ENCODE peak calls at places on chromosomes 5 and 9, in four cellular contexts. One of them, this sample, is unnamed.

GRCh38 chr9:128409998-128410397 is 10.7 kb upstream of the CERCAM start:
- DNase-seq in K562: peak; percentile 48
- DNase-seq in HepG2: peak; percentile 24
- DNase-seq in GM12878: no peak
- DNase-seq in this sample: peak; percentile 30

GRCh38 chr9:113579270-113580040 is 115.9 kb downstream of the RGS3 start:
- DNase-seq in HepG2: no peak
- DNase-seq in K562: no peak
- DNase-seq in GM12878: no peak
- DNase-seq in this sample: no peak

GRCh38 chr9:132864277-132864676 is 13.8 kb downstream of the AK8 start:
- DNase-seq in HepG2: no peak
- DNase-seq in GM12878: no peak
- DNase-seq in K562: no peak
- DNase-seq in this sample: no peak

GRCh38 chr5:93107828-93108520 is 473.0 kb downstream of the NR2F1-AS1 start:
- DNase-seq in GM12878: no peak
- DNase-seq in K562: no peak
- DNase-seq in HepG2: no peak
- DNase-seq in this sample: no peak

GRCh38 chr5:98827161-98827560 is 53.7 kb downstream of the RGMB start:
- DNase-seq in GM12878: no peak
- DNase-seq in HepG2: peak; percentile 32
- DNase-seq in K562: peak; percentile 35
- DNase-seq in this sample: peak; percentile 39

GRCh38 chr5:122788371-122788770 is 13.5 kb downstream of the SNX2 start:
- DNase-seq in K562: no peak
- DNase-seq in HepG2: no peak
- DNase-seq in GM12878: no peak
- DNase-seq in this sample: no peak

GRCh38 chr5:102856374-102856748 is 101.3 kb downstream of the PAM start:
- DNase-seq in HepG2: no peak
- DNase-seq in K562: no peak
- DNase-seq in GM12878: no peak
- DNase-seq in this sample: no peak

GRCh38 chr5:61575103-61575502 is 243.0 kb downstream of the ZSWIM6 start:
- DNase-seq in K562: peak; percentile 59
- DNase-seq in GM12878: no peak
- DNase-seq in HepG2: no peak
- DNase-seq in this sample: no peak

GRCh38 chr5:37492778-37493555 is 113.8 kb downstream of the WDR70 start:
- DNase-seq in HepG2: no peak
- DNase-seq in K562: no peak
- DNase-seq in GM12878: no peak
- DNase-seq in this sample: no peak

GRCh38 chr9:77011973-77012817 is 7.3 kb upstream of the FOXB2 start:
- DNase-seq in GM12878: no peak
- DNase-seq in HepG2: peak; percentile 20
- DNase-seq in K562: peak; percentile 57
- DNase-seq in this sample: peak; percentile 82

GRCh38 chr5:36305571-36306326 is 4.0 kb upstream of the RANBP3L start:
- DNase-seq in K562: peak; percentile 34
- DNase-seq in HepG2: peak; percentile 28
- DNase-seq in GM12878: no peak
- DNase-seq in this sample: peak; percentile 45

GRCh38 chr9:118577121-118577520 is 792.1 kb downstream of the BRINP1 start:
- DNase-seq in K562: no peak
- DNase-seq in HepG2: no peak
- DNase-seq in GM12878: no peak
- DNase-seq in this sample: no peak

DNA sequence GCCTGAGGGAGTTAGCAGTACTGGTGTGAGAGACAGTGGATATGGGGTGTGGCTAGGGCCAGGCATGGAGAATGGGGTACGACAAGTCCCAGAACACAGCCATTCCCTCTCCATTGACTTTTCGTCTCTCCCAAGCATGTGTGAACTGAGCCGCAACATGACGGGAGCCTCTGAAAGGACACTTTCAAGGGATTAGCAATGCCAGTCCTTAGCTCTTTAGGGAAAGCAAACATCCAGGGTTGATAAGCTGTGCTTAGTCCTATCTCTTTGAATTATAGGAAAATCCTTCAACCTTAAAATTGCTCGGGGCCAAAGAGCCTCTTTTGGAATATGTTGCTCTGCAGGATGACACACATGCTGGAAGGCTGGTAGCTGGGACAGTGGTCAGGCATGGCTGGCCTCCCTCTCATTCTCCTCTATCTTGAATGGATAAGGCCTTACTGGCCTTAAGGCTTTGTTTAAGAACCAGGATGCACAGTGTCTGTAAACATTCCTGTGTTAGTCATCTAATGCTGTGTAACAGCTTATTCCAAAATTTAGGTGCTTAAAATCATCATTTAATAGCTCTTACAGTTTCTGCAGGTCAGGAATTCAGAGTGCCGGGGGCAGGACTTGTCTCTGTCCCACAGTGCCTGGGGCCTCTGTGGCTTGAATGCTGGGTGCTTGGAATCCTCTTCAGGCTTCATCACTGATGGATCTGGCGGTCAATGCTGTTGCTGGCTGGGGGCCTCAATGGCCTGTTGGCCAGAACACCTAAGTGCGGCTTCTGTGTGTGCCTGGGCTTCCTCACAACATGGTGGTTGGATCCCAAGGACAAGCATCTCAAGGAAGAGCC is 95.3 kb downstream of the PTTG1 start:
- DNase-seq in K562: no peak
- DNase-seq in GM12878: no peak
- DNase-seq in HepG2: no peak
- DNase-seq in this sample: no peak
- TF ChIP-seq FOXK2 in K562: no peak
- TF ChIP-seq FOXK2 in GM12878: no peak
- TF ChIP-seq FOXK2 in HepG2: no peak
- TF ChIP-seq FOXK2 in this sample: no peak

GRCh38 chr5:131533844-131534243 is 101.2 kb downstream of the RAPGEF6 start:
- DNase-seq in GM12878: no peak
- DNase-seq in K562: no peak
- DNase-seq in HepG2: no peak
- DNase-seq in this sample: peak; percentile 9
- TF ChIP-seq FOXK2 in GM12878: no peak
- TF ChIP-seq FOXK2 in K562: no peak
- TF ChIP-seq FOXK2 in HepG2: no peak
- TF ChIP-seq FOXK2 in this sample: no peak

GRCh38 chr9:96061293-96061987 is 185.9 kb downstream of the ERCC6L2 start:
- DNase-seq in HepG2: peak; percentile 21
- DNase-seq in GM12878: no peak
- DNase-seq in K562: peak; percentile 54
- DNase-seq in this sample: peak; percentile 39
- TF ChIP-seq FOXK2 in HepG2: no peak
- TF ChIP-seq FOXK2 in GM12878: no peak
- TF ChIP-seq FOXK2 in K562: no peak
- TF ChIP-seq FOXK2 in this sample: no peak

GRCh38 chr9:99134893-99135341 is 30.0 kb downstream of the TGFBR1 start:
- DNase-seq in GM12878: peak; percentile 36
- DNase-seq in HepG2: no peak
- DNase-seq in K562: no peak
- DNase-seq in this sample: no peak

GRCh38 chr9:99129091-99129490 is 24.2 kb downstream of the TGFBR1 start:
- DNase-seq in K562: no peak
- DNase-seq in HepG2: no peak
- DNase-seq in GM12878: no peak
- DNase-seq in this sample: no peak

GRCh38 chr9:99135498-99135897 is 30.6 kb downstream of the TGFBR1 start:
- DNase-seq in HepG2: no peak
- DNase-seq in GM12878: no peak
- DNase-seq in K562: no peak
- DNase-seq in this sample: no peak

GRCh38 chr9:99130069-99130468 is 25.2 kb downstream of the TGFBR1 start:
- DNase-seq in GM12878: peak; percentile 72
- DNase-seq in HepG2: no peak
- DNase-seq in K562: no peak
- DNase-seq in this sample: no peak

GRCh38 chr9:99133145-99133544 is 28.2 kb downstream of the TGFBR1 start:
- DNase-seq in HepG2: no peak
- DNase-seq in GM12878: no peak
- DNase-seq in K562: no peak
- DNase-seq in this sample: no peak
- TF ChIP-seq FOXK2 in HepG2: no peak
- TF ChIP-seq FOXK2 in GM12878: no peak
- TF ChIP-seq FOXK2 in K562: no peak
- TF ChIP-seq FOXK2 in this sample: no peak

DNA sequence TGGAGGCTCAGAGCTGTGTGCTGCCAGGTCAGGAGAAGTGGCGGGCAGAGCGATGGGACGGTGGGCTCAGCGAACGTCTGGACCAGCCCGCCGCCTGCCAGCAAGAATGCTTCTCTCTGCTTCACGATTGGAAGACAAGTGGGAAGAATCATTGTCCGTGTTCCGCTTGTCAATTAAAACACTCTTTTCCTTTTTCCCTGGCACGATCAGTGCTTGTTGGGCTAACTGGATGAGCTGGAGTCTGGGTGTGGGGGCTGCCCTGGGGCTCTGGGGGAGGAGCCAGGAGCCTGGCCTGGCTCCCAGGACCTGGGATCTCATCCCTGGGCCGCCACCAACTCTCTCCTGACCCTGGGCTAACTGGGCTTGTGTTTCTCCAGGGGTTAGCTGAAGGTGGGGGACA is 1.7 kb downstream of the COL5A1 start:
- DNase-seq in K562: no peak
- DNase-seq in HepG2: no peak
- DNase-seq in GM12878: no peak
- DNase-seq in this sample: no peak
- TF ChIP-seq FOXK2 in K562: no peak
- TF ChIP-seq FOXK2 in HepG2: no peak
- TF ChIP-seq FOXK2 in GM12878: no peak
- TF ChIP-seq FOXK2 in this sample: no peak